ENCODE peak calls at places on chromosomes 5 and 9, in six cellular contexts. S, X, Y, D, N and L are unnamed samples. For H3K27me3, the result is how much of the 10 kb centered on the place peaks cover.

GRCh38 chr5:54529565-54529964 is 12.0 kb downstream of the SNX18 start:
- DNase-seq in D (no peak), X (no peak), S (no peak), N (no peak), Y (no peak), L (no peak)

GRCh38 chr9:117703538-117703937 is 665 bp upstream of the TLR4 start:
- DNase-seq in N (no peak), S (no peak), Y (no peak), D (no peak), X (no peak), L (no peak)

GRCh38 chr5:154937186-154937717 is 759 bp downstream of the GEMIN5 start:
- DNase-seq in N (no peak), D (peak), Y (no peak), S (no peak), X (no peak), L (no peak)

GRCh38 chr5:67725591-67725990 is 490.0 kb upstream of the PIK3R1 start:
- DNase-seq in S (no peak), X (no peak), N (no peak), Y (no peak), D (no peak), L (no peak)

GRCh38 chr9:23123048-23123632 is 676.5 kb downstream of the DMRTA1 start:
- DNase-seq in N (no peak), D (peak), X (no peak), S (no peak), Y (no peak), L (no peak)

GRCh38 chr5:56050566-56051292 is 56.0 kb upstream of the IL6ST start:
- DNase-seq in N (no peak), Y (no peak), D (peak), S (peak), X (no peak), L (no peak)

GRCh38 chr5:40603378-40603777 is 76.3 kb upstream of the PTGER4 start:
- DNase-seq in S (no peak), Y (no peak), X (no peak), N (no peak), D (no peak), L (no peak)

GRCh38 chr5:83430130-83431010 is 41.2 kb upstream of the VCAN start:
- DNase-seq in D (peak), X (peak), Y (no peak), N (no peak), S (peak), L (peak)

GRCh38 chr9:68844623-68845612 is 139.9 kb downstream of the PIP5K1B start:
- DNase-seq in N (no peak), D (peak), S (no peak), Y (peak), X (peak), L (no peak)

GRCh38 chr5:131110256-131110594 is 54.8 kb downstream of the HINT1 start:
- DNase-seq in D (no peak), S (no peak), N (no peak), Y (no peak), X (no peak), L (no peak)

GRCh38 chr5:125602184-125602583 is 821.0 kb upstream of the GRAMD2B start:
- DNase-seq in N (no peak), D (no peak), Y (no peak), X (no peak), S (no peak), L (no peak)

GRCh38 chr5:11912-12311 is 80.1 kb upstream of the PLEKHG4B start:
- DNase-seq in X (no peak), S (no peak), N (no peak), Y (no peak), D (peak), L (no peak)

DNA sequence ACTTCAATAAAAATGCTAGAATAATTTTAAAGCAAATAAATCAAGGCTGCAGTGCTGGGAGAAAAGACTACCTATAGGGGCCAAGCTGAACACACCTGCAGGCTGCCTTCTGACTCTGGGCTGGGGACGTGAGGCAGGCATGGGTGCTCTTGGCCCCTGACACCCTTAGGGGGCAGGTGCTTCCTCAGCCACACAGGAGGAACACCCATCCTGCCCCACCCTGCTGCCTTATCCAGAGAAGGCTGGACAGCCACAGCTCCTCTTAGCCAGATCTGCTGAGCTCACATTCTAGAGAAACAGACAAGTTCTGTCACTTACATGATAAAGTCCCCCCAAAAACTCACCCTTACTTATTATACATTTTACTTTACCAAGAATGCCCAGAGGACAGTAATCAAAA is 6.6 kb upstream of the LMX1B start:
- DNase-seq in N (no peak), Y (no peak), X (no peak), S (no peak), D (no peak), L (no peak)
- H3K27me3 ChIP-seq in N (under half), Y (under half), X (under half), S (under half), D (half or more), L (under half)

DNA sequence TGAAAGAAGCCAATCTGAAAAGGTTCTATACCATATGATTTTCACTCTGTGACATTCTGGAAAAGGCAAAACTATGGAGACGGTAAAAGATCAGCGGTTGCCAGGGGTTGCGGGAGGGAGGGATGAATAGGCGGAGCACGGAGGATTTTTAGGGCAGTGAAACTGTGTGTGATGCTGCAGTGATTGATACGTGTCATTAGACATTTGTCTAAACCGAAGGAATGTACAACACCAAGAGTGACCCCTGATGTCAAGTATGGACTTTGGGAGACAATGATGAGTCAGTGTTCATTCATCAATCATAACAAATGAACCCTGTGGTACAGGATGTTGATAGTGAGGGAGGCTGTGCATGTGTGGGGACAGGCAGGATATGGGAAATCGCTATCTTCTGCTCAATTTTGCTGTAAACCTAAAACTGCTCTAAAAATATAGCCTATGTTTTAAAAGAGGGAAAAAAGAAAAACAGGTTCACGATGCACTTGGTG is 34.4 kb downstream of the ERGIC1 start:
- DNase-seq in Y (no peak), D (no peak), N (no peak), X (no peak), S (no peak), L (no peak)
- H3K4me3 ChIP-seq in Y (no peak), D (no peak), N (peak), X (no peak), S (no peak), L (no peak)

GRCh38 chr9:131095666-131096489 is 453 bp upstream of the AIF1L start:
- DNase-seq in X (no peak), N (no peak), D (peak), S (no peak), Y (no peak), L (no peak)
- H3K27me3 ChIP-seq in X (under half), N (under half), D (under half), S (under half), Y (under half), L (under half)

DNA sequence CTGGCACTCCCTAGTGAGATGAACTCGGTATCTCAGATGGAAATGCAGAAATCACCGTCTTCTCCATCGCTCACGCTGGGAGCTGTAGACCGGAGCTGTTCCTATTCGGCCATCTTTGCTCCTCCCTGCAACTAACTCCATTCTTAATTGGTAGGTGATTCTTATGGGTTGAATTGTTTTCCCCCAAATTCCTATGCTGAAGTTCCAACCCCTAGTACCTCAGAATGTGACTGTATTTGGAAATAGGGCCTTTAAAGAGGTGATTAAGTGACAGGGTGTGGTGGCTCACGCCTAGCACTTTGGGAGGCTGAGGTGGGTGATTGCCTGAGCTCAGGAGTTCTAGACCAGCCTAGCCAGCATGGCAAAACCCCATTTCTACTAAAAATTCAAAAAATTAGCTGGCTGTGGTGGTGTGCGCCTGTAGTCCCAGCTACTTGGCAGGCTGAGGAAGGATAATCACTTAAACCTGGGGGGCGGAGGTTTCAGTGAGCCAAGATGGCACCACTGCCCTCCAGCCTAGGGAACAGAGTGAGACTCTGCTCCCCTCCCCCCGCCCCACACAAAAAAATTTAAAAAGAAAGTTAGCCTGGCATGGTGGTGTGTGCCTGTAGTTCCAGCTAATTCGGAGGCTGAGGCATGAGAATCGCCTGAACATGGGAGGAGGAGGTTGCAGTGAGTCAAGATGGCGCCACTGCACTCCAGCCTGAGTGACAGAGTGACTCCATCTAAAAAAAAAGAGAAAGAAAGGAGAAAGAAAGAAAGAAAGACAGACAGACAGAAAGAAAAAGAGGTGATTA is 25.2 kb upstream of the FOCAD start:
- DNase-seq in S (no peak), Y (no peak), X (no peak), N (no peak), D (peak), L (no peak)
- H3K4me3 ChIP-seq in S (peak), Y (peak), X (no peak), N (peak), D (peak), L (peak)

DNA sequence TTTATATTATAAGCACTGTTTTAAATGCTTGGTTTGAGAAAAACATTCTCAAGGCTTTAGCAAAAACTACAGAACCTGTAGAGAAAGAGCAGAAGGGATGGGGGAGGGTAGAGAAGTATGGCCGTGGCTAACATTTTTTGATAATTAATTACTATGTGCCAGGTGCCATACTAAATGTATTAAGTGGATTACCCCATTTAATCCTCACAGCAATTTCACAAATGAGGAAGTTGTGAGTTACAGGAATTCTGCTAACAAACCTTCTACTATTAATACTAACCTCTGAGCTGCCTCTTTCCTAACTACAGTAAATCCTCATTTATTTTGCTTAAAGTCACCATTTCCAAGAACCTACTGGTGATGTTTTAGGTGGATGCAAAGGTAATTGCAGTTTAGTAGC is 157.9 kb downstream of the RNF180 start:
- DNase-seq in S (no peak), D (no peak), N (no peak), Y (no peak), X (no peak), L (no peak)
- H3K27me3 ChIP-seq in S (under half), D (under half), N (under half), Y (under half), X (under half), L (under half)

GRCh38 chr9:135504262-135505229 is 4.1 kb downstream of the MRPS2 start:
- DNase-seq in S (peak), D (peak), X (peak), Y (peak), N (peak), L (peak)

GRCh38 chr9:135505406-135506187 is 5.1 kb downstream of the MRPS2 start:
- DNase-seq in N (no peak), D (no peak), S (no peak), Y (no peak), X (no peak), L (peak)

GRCh38 chr9:135507104-135508035 is 6.9 kb downstream of the MRPS2 start:
- DNase-seq in N (no peak), S (no peak), X (no peak), D (no peak), Y (no peak), L (peak)

GRCh38 chr9:135508211-135508820 is 7.8 kb downstream of the MRPS2 start:
- DNase-seq in X (no peak), Y (no peak), N (no peak), D (no peak), S (no peak), L (peak)

GRCh38 chr9:135506327-135507103 is 6.0 kb downstream of the MRPS2 start:
- DNase-seq in S (no peak), Y (no peak), X (no peak), N (no peak), D (no peak), L (peak)
- H3K4me3 ChIP-seq in S (no peak), Y (no peak), X (no peak), N (no peak), D (no peak), L (no peak)

DNA sequence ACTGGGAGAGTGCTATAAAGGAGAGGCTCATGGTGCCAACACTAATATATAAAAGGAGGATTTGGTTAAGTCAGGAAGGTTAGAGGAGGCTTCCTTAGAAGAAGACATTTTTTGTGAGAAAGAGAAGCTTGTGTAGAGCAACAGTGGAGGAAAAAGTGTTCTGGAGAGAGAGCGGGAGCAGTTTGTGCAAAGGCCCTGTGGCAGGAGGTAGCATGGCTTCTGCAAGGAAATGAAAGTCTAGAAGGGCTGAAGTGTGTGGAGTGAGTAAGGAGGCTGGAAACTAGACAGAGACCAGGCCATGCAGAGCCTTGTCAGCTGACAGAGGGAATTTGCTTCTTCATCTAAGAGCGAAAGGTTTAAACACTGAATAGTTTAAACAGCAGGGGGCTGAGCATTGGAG is 64.4 kb upstream of the ARAP3 start:
- DNase-seq in S (no peak), N (no peak), X (no peak), D (no peak), Y (no peak), L (no peak)
- H3K27me3 ChIP-seq in S (under half), N (under half), X (under half), D (under half), Y (under half), L (half or more)

GRCh38 chr5:1167728-1168709 is 33.4 kb upstream of the SLC6A19 start:
- DNase-seq in N (peak), Y (peak), S (peak), X (peak), D (peak), L (no peak)
- H3K4me3 ChIP-seq in N (no peak), Y (no peak), S (no peak), X (no peak), D (peak), L (no peak)